ENCODE peak calls at places on chromosomes 7 and 10, in ten cellular contexts. R is colonic mucosa, S is keratinocyte, P is neuronal stem cell, D is GM23248, M is PC-3, K is fibroblast of lung, U is mesenchymal stem cell, T is neural progenitor cell, A is mesendoderm. G is an unnamed sample.
A peak's percentile ranks its signal among the peaks of the same experiment; 100 is the strongest.

GRCh38 chr7:120064565-120064964 is 208.4 kb upstream of the KCND2 start:
- DNase-seq in R (no peak), S (no peak), P (no peak), D (peak; percentile 68), M (no peak), K (peak; percentile 89), U (peak; percentile 70), T (no peak), A (no peak), G (no peak)

GRCh38 chr7:730501-731439 is 3.7 kb upstream of the PRKAR1B start:
- DNase-seq in R (no peak), S (no peak), P (no peak), D (peak; percentile 19), M (no peak), K (no peak), U (peak; percentile 28), T (no peak), A (no peak), G (no peak)

GRCh38 chr7:113831509-113831908 is 87.3 kb downstream of the PPP1R3A start:
- DNase-seq in R (no peak), S (no peak), P (no peak), D (peak; percentile 9), M (peak; percentile 10), K (peak; percentile 66), U (peak; percentile 78), T (no peak), A (peak; percentile 33), G (no peak)

GRCh38 chr7:100681491-100682227 is 8.1 kb downstream of the GNB2 start:
- DNase-seq in R (no peak), S (no peak), P (no peak), D (no peak), M (no peak), K (no peak), U (no peak), T (no peak), A (no peak), G (no peak)

GRCh38 chr10:6470894-6471618 is 109.0 kb downstream of the PRKCQ start:
- DNase-seq in R (no peak), S (no peak), P (no peak), D (no peak), M (no peak), K (no peak), U (no peak), T (no peak), A (no peak), G (no peak)

GRCh38 chr7:44256459-44256858 is 55.7 kb downstream of the YKT6 start:
- DNase-seq in R (no peak), S (no peak), P (no peak), D (no peak), M (no peak), K (no peak), U (no peak), T (no peak), A (no peak), G (no peak)

GRCh38 chr10:120905268-120905667 is 54.1 kb downstream of the WDR11 start:
- DNase-seq in R (no peak), S (no peak), P (no peak), D (no peak), M (no peak), K (no peak), U (no peak), T (no peak), A (no peak), G (no peak)

GRCh38 chr10:8235253-8236027 is 181.0 kb downstream of the GATA3 start:
- DNase-seq in R (no peak), S (no peak), P (no peak), D (no peak), M (no peak), K (no peak), U (no peak), T (no peak), A (no peak), G (no peak)

GRCh38 chr10:62662471-62662870 is 142.0 kb upstream of the ADO start:
- DNase-seq in R (no peak), S (no peak), P (no peak), D (no peak), M (no peak), K (no peak), U (no peak), T (no peak), A (peak; percentile 55), G (no peak)

GRCh38 chr7:76303829-76304505 is 1.5 kb downstream of the HSPB1 start:
- DNase-seq in R (no peak), S (no peak), P (no peak), D (peak; percentile 83), M (peak; percentile 66), K (no peak), U (peak; percentile 57), T (no peak), A (no peak), G (peak; percentile 74)

GRCh38 chr7:151122276-151122675 is 36.0 kb downstream of the AGAP3 start:
- DNase-seq in R (no peak), S (no peak), P (no peak), D (no peak), M (no peak), K (no peak), U (no peak), T (no peak), A (no peak), G (no peak)

GRCh38 chr7:22452142-22452763 is 47.7 kb downstream of the STEAP1B start:
- DNase-seq in R (peak; percentile 81), S (no peak), P (peak; percentile 48), D (peak; percentile 54), M (peak; percentile 73), K (peak; percentile 46), U (peak; percentile 14), T (peak; percentile 81), A (peak; percentile 85), G (no peak)

GRCh38 chr10:77710081-77710551 is 72.5 kb upstream of the KCNMA1 start:
- DNase-seq in R (no peak), S (no peak), P (no peak), D (no peak), M (no peak), K (no peak), U (no peak), T (peak; percentile 33), A (peak; percentile 30), G (no peak)

GRCh38 chr10:64036306-64036930 is 515.2 kb downstream of the REEP3 start:
- DNase-seq in R (no peak), S (no peak), P (no peak), D (peak; percentile 5), M (no peak), K (peak; percentile 6), U (no peak), T (no peak), A (no peak), G (no peak)

GRCh38 chr10:104479906-104480579 is 126.4 kb downstream of the CFAP58 start:
- DNase-seq in R (no peak), S (no peak), P (no peak), D (no peak), M (no peak), K (no peak), U (no peak), T (no peak), A (no peak), G (no peak)

GRCh38 chr10:66780796-66781195 is 145.0 kb upstream of the LRRTM3 start:
- DNase-seq in R (no peak), S (no peak), P (no peak), D (no peak), M (no peak), K (peak; percentile 55), U (no peak), T (no peak), A (no peak), G (no peak)

GRCh38 chr7:139696547-139696946 is 81.3 kb downstream of the HIPK2 start:
- DNase-seq in R (no peak), S (no peak), P (no peak), D (peak; percentile 34), M (no peak), K (no peak), U (no peak), T (no peak), A (no peak), G (no peak)
- H3K4me1 ChIP-seq in R (peaks cover 4% of the 10 kb centered on the region), S (no peaks in the 10 kb centered on the region), P (no peaks in the 10 kb centered on the region), D (peaks cover 18% of the 10 kb centered on the region), M (no peaks in the 10 kb centered on the region), K (peaks cover 5% of the 10 kb centered on the region), U (peaks cover 16% of the 10 kb centered on the region), T (peaks cover 12% of the 10 kb centered on the region), A (peaks cover 3% of the 10 kb centered on the region), G (no peaks in the 10 kb centered on the region)

DNA sequence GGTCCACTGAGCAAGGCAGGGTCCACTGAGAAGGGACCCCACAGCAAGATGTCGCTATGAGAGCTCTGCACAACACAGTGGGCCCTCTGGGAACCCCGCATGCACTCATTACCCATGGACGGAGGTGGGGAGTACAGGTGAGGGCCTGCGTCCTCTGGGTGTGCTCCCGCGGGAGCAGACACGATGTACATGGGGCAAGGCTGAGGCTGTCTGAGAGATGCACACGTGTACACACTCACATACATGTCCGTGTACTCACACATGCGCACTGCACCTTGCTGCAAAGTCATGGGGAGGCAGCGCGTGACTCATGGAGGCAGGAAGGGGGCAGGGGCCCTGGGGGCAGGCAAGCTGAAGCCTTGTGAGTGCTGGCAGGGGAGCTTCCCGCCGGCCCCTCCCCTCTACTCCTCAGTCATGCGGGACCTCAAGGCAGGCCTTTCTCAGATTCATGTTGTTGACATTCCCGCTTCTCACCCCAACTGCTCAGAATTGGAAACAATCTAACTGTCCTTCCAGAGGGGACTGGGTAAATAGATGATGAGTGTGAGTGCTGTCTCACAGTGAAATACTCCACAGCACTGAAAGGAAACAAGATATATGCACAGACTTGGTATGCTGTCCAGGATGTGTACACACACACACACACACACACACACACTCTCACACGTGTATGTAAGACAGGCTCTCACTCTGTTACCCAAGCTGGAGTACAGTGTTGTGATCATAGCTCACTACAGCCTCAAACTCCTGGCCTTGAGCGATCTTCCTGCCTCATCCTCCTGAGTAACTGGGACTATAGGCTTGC is 40.0 kb downstream of the GOLGA7B start:
- DNase-seq in R (no peak), S (peak; percentile 100), P (no peak), D (peak; percentile 24), M (peak; percentile 92), K (peak; percentile 18), U (peak; percentile 36), T (no peak), A (peak; percentile 92), G (peak; percentile 87)
- H3K9ac ChIP-seq in R (no peak overlapping the region), S (peak overlapping the region; percentile 60), P (peak overlapping the region; percentile 46), D (no peak overlapping the region), M (peak overlapping the region; percentile 96), K (no peak overlapping the region), U (no peak overlapping the region), T (no peak overlapping the region), A (peak overlapping the region; percentile 23), G (no peak overlapping the region)

DNA sequence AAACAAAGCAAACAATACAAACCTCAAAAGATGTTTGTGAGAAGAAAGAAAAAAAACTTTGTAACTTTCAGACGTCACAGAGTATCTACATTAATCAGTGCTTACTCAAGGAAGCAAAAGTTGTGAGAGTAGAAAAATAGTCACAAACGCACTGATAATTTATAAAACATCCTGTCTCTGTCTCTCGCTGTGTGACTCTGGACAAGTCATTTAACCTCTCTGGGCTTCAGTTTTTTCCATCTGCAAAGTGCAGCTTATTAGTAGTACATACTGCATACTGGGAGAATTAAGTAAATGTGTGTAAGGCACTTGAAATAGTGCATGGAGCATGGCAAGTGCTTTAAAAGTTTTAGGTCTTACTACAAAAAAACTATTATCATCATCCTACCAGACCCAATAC is 3.8 kb downstream of the ARHGAP12 start:
- DNase-seq in R (no peak), S (no peak), P (no peak), D (no peak), M (no peak), K (no peak), U (no peak), T (no peak), A (no peak), G (no peak)
- H3K4me3 ChIP-seq in R (no peak overlapping the region), S (no peak overlapping the region), P (no peak overlapping the region), D (no peak overlapping the region), M (no peak overlapping the region), K (no peak overlapping the region), U (no peak overlapping the region), T (no peak overlapping the region), A (no peak overlapping the region), G (no peak overlapping the region)

GRCh38 chr10:15791816-15792524 is 68.3 kb downstream of the MINDY3 start:
- DNase-seq in R (no peak), S (no peak), P (no peak), D (peak; percentile 61), M (no peak), K (peak; percentile 33), U (peak; percentile 78), T (no peak), A (no peak), G (no peak)
- H3K4me1 ChIP-seq in R (no peaks in the 10 kb centered on the region), S (no peaks in the 10 kb centered on the region), P (no peaks in the 10 kb centered on the region), D (peaks cover 38% of the 10 kb centered on the region), M (peaks cover 11% of the 10 kb centered on the region), K (peaks cover 8% of the 10 kb centered on the region), U (peaks cover 2% of the 10 kb centered on the region), T (no peaks in the 10 kb centered on the region), A (peaks cover 2% of the 10 kb centered on the region), G (no peaks in the 10 kb centered on the region)